ENCODE peak calls at places on chromosomes 5 and 9, in seven cellular contexts. S is NCI-H2081, G is sciatic nerve, O is NCI-H1105 treated with DMSO at 0.1 percent for 48 hours, B is cardiac muscle cell, T is dermis blood vessel endothelial cell, Q is IMR-90. J is an unnamed sample.
A peak's percentile ranks its signal among the peaks of the same experiment; 100 is the strongest.

GRCh38 chr9:109986423-109987055 is 206.5 kb downstream of the PALM2AKAP2 start:
- DNase-seq in S (no peak), G (no peak), O (no peak), B (peak; percentile 91), T (peak; percentile 89), Q (peak; percentile 93), J (no peak)

GRCh38 chr5:180040287-180041214 is 31.0 kb downstream of the RNF130 start:
- DNase-seq in S (no peak), G (no peak), O (no peak), B (no peak), T (no peak), Q (no peak), J (no peak)

GRCh38 chr5:38162625-38163024 is 95.7 kb upstream of the EGFLAM start:
- DNase-seq in S (no peak), G (no peak), O (no peak), B (no peak), T (no peak), Q (peak; percentile 8), J (no peak)

GRCh38 chr5:25604682-25605081 is 959.9 kb upstream of the CDH10 start:
- DNase-seq in S (no peak), G (no peak), O (no peak), B (no peak), T (no peak), Q (no peak), J (no peak)

GRCh38 chr9:122338989-122339388 is 31.8 kb upstream of the PTGS1 start:
- DNase-seq in S (no peak), G (no peak), O (no peak), B (no peak), T (no peak), Q (no peak), J (no peak)

GRCh38 chr5:65871182-65871581 is 55.2 kb upstream of the ERBIN start:
- DNase-seq in S (no peak), G (no peak), O (no peak), B (peak; percentile 34), T (no peak), Q (peak; percentile 54), J (no peak)

GRCh38 chr9:88387035-88387732 is 1.1 kb upstream of the SPIN1 start:
- DNase-seq in S (peak; percentile 25), G (peak; percentile 58), O (peak; percentile 43), B (peak; percentile 66), T (peak; percentile 34), Q (peak; percentile 55), J (peak; percentile 83)

GRCh38 chr5:114782869-114783268 is 386.8 kb downstream of the TRIM36 start:
- DNase-seq in S (no peak), G (peak; percentile 65), O (no peak), B (peak; percentile 1), T (no peak), Q (no peak), J (no peak)

GRCh38 chr5:104355350-104355749 is 792.8 kb upstream of the NUDT12 start:
- DNase-seq in S (no peak), G (no peak), O (no peak), B (no peak), T (no peak), Q (no peak), J (no peak)

GRCh38 chr5:124102491-124102890 is 590.5 kb downstream of the CSNK1G3 start:
- DNase-seq in S (no peak), G (no peak), O (no peak), B (peak; percentile 8), T (peak; percentile 13), Q (peak; percentile 10), J (no peak)

GRCh38 chr9:96758845-96759673 is 18.8 kb downstream of the ZNF510 start:
- DNase-seq in S (no peak), G (no peak), O (no peak), B (peak; percentile 7), T (no peak), Q (no peak), J (no peak)

GRCh38 chr5:132714456-132715307 is 22.7 kb downstream of the KIF3A start:
- DNase-seq in S (no peak), G (no peak), O (no peak), B (peak; percentile 17), T (peak; percentile 30), Q (peak; percentile 15), J (no peak)

GRCh38 chr5:176956756-176957155 is 49.8 kb downstream of the UIMC1 start:
- DNase-seq in S (no peak), G (no peak), O (no peak), B (no peak), T (no peak), Q (no peak), J (no peak)

GRCh38 chr5:145350501-145350900 is 484.6 kb downstream of the PRELID2 start:
- DNase-seq in S (no peak), G (no peak), O (no peak), B (peak; percentile 11), T (peak; percentile 70), Q (peak; percentile 85), J (no peak)

GRCh38 chr5:135234242-135235000 is 164.6 kb downstream of the MACROH2A1 start:
- DNase-seq in S (no peak), G (peak; percentile 27), O (no peak), B (no peak), T (no peak), Q (no peak), J (peak; percentile 37)

GRCh38 chr5:147415663-147416062 is 94.2 kb downstream of the DPYSL3 start:
- DNase-seq in S (no peak), G (no peak), O (no peak), B (no peak), T (no peak), Q (peak; percentile 29), J (no peak)

GRCh38 chr5:167029488-167029887 is 1262.0 kb upstream of the WWC1 start:
- DNase-seq in S (no peak), G (no peak), O (no peak), B (no peak), T (no peak), Q (no peak), J (no peak)

GRCh38 chr5:178330791-178331404 is 98.3 kb upstream of the PHYKPL start:
- DNase-seq in S (no peak), G (no peak), O (no peak), B (no peak), T (no peak), Q (no peak), J (no peak)

GRCh38 chr5:75335952-75336624 is 932 bp upstream of the HMGCR start:
- DNase-seq in S (no peak), G (no peak), O (peak; percentile 45), B (peak; percentile 89), T (peak; percentile 85), Q (peak; percentile 88), J (peak; percentile 86)

GRCh38 chr9:127754099-127754760 is 19.1 kb upstream of the TOR2A start:
- DNase-seq in S (peak; percentile 20), G (no peak), O (peak; percentile 30), B (no peak), T (no peak), Q (no peak), J (peak; percentile 75)

GRCh38 chr5:178069909-178070308 is 43.4 kb upstream of the N4BP3 start:
- DNase-seq in S (peak; percentile 23), G (no peak), O (peak; percentile 4), B (peak; percentile 36), T (peak; percentile 64), Q (peak; percentile 26), J (peak; percentile 62)

GRCh38 chr9:97243606-97244005 is 63.9 kb upstream of the CCDC180 start:
- DNase-seq in S (no peak), G (no peak), O (no peak), B (no peak), T (no peak), Q (no peak), J (no peak)

GRCh38 chr5:135313946-135314345 is 85.1 kb downstream of the MACROH2A1 start:
- DNase-seq in S (no peak), G (no peak), O (no peak), B (no peak), T (no peak), Q (no peak), J (no peak)

GRCh38 chr5:134026521-134027202 is 21.9 kb upstream of the VDAC1 start:
- DNase-seq in S (peak; percentile 29), G (no peak), O (peak; percentile 23), B (peak; percentile 73), T (peak; percentile 76), Q (peak; percentile 63), J (peak; percentile 90)

GRCh38 chr5:158436271-158437065 is 577.5 kb upstream of the CLINT1 start:
- DNase-seq in S (no peak), G (no peak), O (no peak), B (no peak), T (no peak), Q (no peak), J (no peak)

GRCh38 chr5:28543699-28544098 is 1505.3 kb upstream of the CDH9 start:
- DNase-seq in S (no peak), G (no peak), O (peak; percentile 69), B (no peak), T (no peak), Q (no peak), J (no peak)

GRCh38 chr5:125377151-125377550 is 630.7 kb upstream of the ZNF608 start:
- DNase-seq in S (no peak), G (no peak), O (no peak), B (no peak), T (no peak), Q (no peak), J (peak; percentile 96)

GRCh38 chr5:89930591-89931383 is 478.8 kb downstream of the CETN3 start:
- DNase-seq in S (no peak), G (no peak), O (no peak), B (peak; percentile 73), T (peak; percentile 81), Q (peak; percentile 37), J (no peak)

GRCh38 chr5:176994460-176995121 is 12.0 kb downstream of the UIMC1 start:
- DNase-seq in S (no peak), G (no peak), O (no peak), B (peak; percentile 96), T (peak; percentile 95), Q (peak; percentile 60), J (no peak)

GRCh38 chr5:129622531-129622930 is 125.4 kb upstream of the MINAR2 start:
- DNase-seq in S (no peak), G (no peak), O (no peak), B (no peak), T (no peak), Q (no peak), J (no peak)

GRCh38 chr5:133891390-133891789 is 77.0 kb downstream of the C5orf15 start:
- DNase-seq in S (no peak), G (no peak), O (no peak), B (no peak), T (no peak), Q (no peak), J (no peak)

GRCh38 chr9:112069318-112070169 is 105.6 kb downstream of the SUSD1 start:
- DNase-seq in S (no peak), G (no peak), O (no peak), B (peak; percentile 33), T (no peak), Q (no peak), J (no peak)

GRCh38 chr5:170782438-170782837 is 1.1 kb upstream of the GABRP start:
- DNase-seq in S (peak; percentile 70), G (no peak), O (no peak), B (peak; percentile 4), T (peak; percentile 73), Q (no peak), J (peak; percentile 97)

GRCh38 chr5:133957591-133957990 is 10.8 kb downstream of the C5orf15 start:
- DNase-seq in S (no peak), G (no peak), O (no peak), B (no peak), T (no peak), Q (no peak), J (no peak)

GRCh38 chr5:81908771-81909170 is 63.1 kb upstream of the ATG10 start:
- DNase-seq in S (no peak), G (no peak), O (peak; percentile 1), B (peak; percentile 48), T (no peak), Q (no peak), J (no peak)

GRCh38 chr5:107619781-107620180 is 51.0 kb downstream of the EFNA5 start:
- DNase-seq in S (no peak), G (no peak), O (no peak), B (no peak), T (no peak), Q (no peak), J (peak; percentile 97)

GRCh38 chr5:119341452-119342349 is 14.1 kb upstream of the TNFAIP8 start:
- DNase-seq in S (no peak), G (no peak), O (no peak), B (no peak), T (no peak), Q (no peak), J (no peak)

GRCh38 chr9:68651280-68651893 is 53.7 kb upstream of the PIP5K1B start:
- DNase-seq in S (no peak), G (no peak), O (no peak), B (no peak), T (no peak), Q (no peak), J (no peak)

J was measured in NCI-H69.